ENCODE peak calls at places on chromosome 7, in ten cellular contexts. D is kidney epithelial cell, T is neural crest cell, F is psoas muscle, X is WTC11, P is non-pigmented ciliary epithelial cell, H is ELR, W is dermis blood vessel endothelial cell, Y is aorta, N is COR-L47. Z is an unnamed sample.
A peak's percentile ranks its signal among the peaks of the same experiment; 100 is the strongest.

GRCh38 chr7:43396193-43396747 is 186.6 kb upstream of the STK17A start:
- DNase-seq in W (no peak), Y (no peak), F (no peak), D (no peak), N (no peak), X (no peak), T (no peak), H (no peak), P (no peak), Z (no peak)

GRCh38 chr7:149882264-149883048 is 8.7 kb downstream of the ATP6V0E2 start:
- DNase-seq in F (no peak), H (no peak), X (no peak), W (no peak), P (no peak), T (no peak), Y (no peak), D (no peak), N (no peak), Z (no peak)

GRCh38 chr7:138970979-138971378 is 10.2 kb downstream of the KIAA1549 start:
- DNase-seq in X (no peak), W (no peak), N (no peak), T (no peak), H (no peak), Y (no peak), D (no peak), P (no peak), F (no peak), Z (no peak)

GRCh38 chr7:38796636-38797501 is 112.1 kb downstream of the VPS41 start:
- DNase-seq in T (peak; percentile 68), D (peak; percentile 19), X (peak; percentile 45), W (peak; percentile 83), P (peak; percentile 32), Y (no peak), N (peak; percentile 34), F (peak; percentile 18), H (peak; percentile 69), Z (peak; percentile 50)

GRCh38 chr7:22364910-22365309 is 8.0 kb upstream of the RAPGEF5 start:
- DNase-seq in Y (no peak), P (no peak), F (no peak), X (no peak), W (no peak), H (no peak), D (no peak), N (no peak), T (no peak), Z (no peak)

GRCh38 chr7:103988468-103989199 is 824 bp downstream of the RELN start:
- DNase-seq in W (peak; percentile 30), N (peak; percentile 22), H (no peak), T (no peak), F (no peak), D (no peak), Y (no peak), X (peak; percentile 14), P (no peak), Z (no peak)

GRCh38 chr7:30745251-30745650 is 6.7 kb upstream of the INMT start:
- DNase-seq in Y (no peak), X (no peak), T (no peak), D (no peak), F (no peak), H (no peak), P (no peak), W (no peak), N (no peak), Z (no peak)

GRCh38 chr7:66362136-66362535 is 157.0 kb downstream of the TPST1 start:
- DNase-seq in X (no peak), N (no peak), H (no peak), Y (no peak), P (no peak), W (no peak), F (no peak), T (no peak), D (no peak), Z (no peak)

GRCh38 chr7:28005848-28006233 is 174.8 kb downstream of the JAZF1 start:
- DNase-seq in W (no peak), N (no peak), X (no peak), F (no peak), P (no peak), H (no peak), Y (no peak), T (no peak), D (no peak), Z (no peak)

GRCh38 chr7:134593530-134594392 is 44.9 kb downstream of the AKR1B15 start:
- DNase-seq in H (peak; percentile 50), Y (peak; percentile 87), W (peak; percentile 91), T (no peak), D (no peak), X (no peak), P (peak; percentile 56), N (no peak), F (peak; percentile 61), Z (peak; percentile 18)

GRCh38 chr7:38232475-38233366 is 40.7 kb downstream of the TARP start:
- DNase-seq in T (no peak), P (no peak), W (no peak), F (no peak), D (no peak), H (no peak), Y (no peak), X (no peak), N (no peak), Z (no peak)

GRCh38 chr7:123237-123636 is 69.1 kb upstream of the FAM20C start:
- DNase-seq in P (no peak), Y (no peak), T (no peak), D (no peak), W (no peak), F (no peak), H (no peak), X (no peak), N (no peak), Z (no peak)

GRCh38 chr7:30276203-30276900 is 8.0 kb upstream of the ZNRF2 start:
- DNase-seq in F (no peak), H (peak; percentile 72), X (peak; percentile 60), P (peak; percentile 15), D (no peak), Y (no peak), W (peak; percentile 75), N (peak; percentile 69), T (peak; percentile 39), Z (no peak)

GRCh38 chr7:94476251-94476840 is 33.3 kb upstream of the CASD1 start:
- DNase-seq in D (no peak), W (no peak), P (no peak), F (no peak), X (no peak), T (no peak), H (no peak), N (no peak), Y (no peak), Z (no peak)

GRCh38 chr7:3673524-3673923 is 372.5 kb downstream of the SDK1 start:
- DNase-seq in N (no peak), X (peak; percentile 81), P (no peak), W (peak; percentile 49), T (peak; percentile 27), F (no peak), Y (no peak), H (peak; percentile 7), D (no peak), Z (peak; percentile 63)

GRCh38 chr7:2399848-2400587 is 3.4 kb upstream of the CHST12 start:
- DNase-seq in N (peak; percentile 70), D (peak; percentile 82), H (peak; percentile 93), T (no peak), W (peak; percentile 94), P (peak; percentile 79), Y (peak; percentile 90), F (peak; percentile 74), X (no peak), Z (peak; percentile 70)

GRCh38 chr7:156522801-156523200 is 117.8 kb upstream of the RNF32 start:
- DNase-seq in H (no peak), W (no peak), T (no peak), Y (no peak), N (no peak), P (no peak), X (no peak), F (no peak), D (no peak), Z (no peak)

GRCh38 chr7:95608344-95609173 is 12.2 kb upstream of the PDK4 start:
- DNase-seq in D (peak; percentile 91), F (peak; percentile 93), N (no peak), T (peak; percentile 45), Y (peak; percentile 89), P (peak; percentile 78), W (peak; percentile 98), H (peak; percentile 94), X (peak; percentile 62), Z (peak; percentile 92)

Z was measured in left colon.